ENCODE peak calls at places on chromosomes 3 and 15, in six cellular contexts. F is astrocyte, I is adrenal gland, C is MM.1S, B is GM12878, N is right atrium auricular region. U is an unnamed sample.

GRCh38 chr15:70701891-70702568 is 61.3 kb downstream of the UACA start:
- DNase-seq in F (peak; percentile 77), I (no peak), C (no peak), B (no peak), N (no peak), U (no peak)

GRCh38 chr3:72657666-72658065 is 190.6 kb downstream of the SHQ1 start:
- DNase-seq in F (no peak), I (no peak), C (no peak), B (peak; percentile 24), N (no peak), U (no peak)

GRCh38 chr15:49721091-49721490 is 100.2 kb downstream of the DTWD1 start:
- DNase-seq in F (no peak), I (no peak), C (no peak), B (no peak), N (no peak), U (no peak)

GRCh38 chr15:34233614-34234013 is 8.8 kb downstream of the EMC4 start:
- DNase-seq in F (no peak), I (no peak), C (no peak), B (no peak), N (no peak), U (no peak)

GRCh38 chr3:152335273-152335672 is 66.5 kb downstream of the MBNL1 start:
- DNase-seq in F (no peak), I (no peak), C (peak; percentile 46), B (no peak), N (no peak), U (no peak)

GRCh38 chr3:28347374-28348285 is 891 bp upstream of the ZCWPW2 start:
- DNase-seq in F (no peak), I (no peak), C (no peak), B (no peak), N (no peak), U (no peak)

GRCh38 chr3:99419111-99419510 is 219.3 kb upstream of the COL8A1 start:
- DNase-seq in F (peak; percentile 50), I (no peak), C (no peak), B (no peak), N (no peak), U (no peak)

GRCh38 chr3:111906667-111907066 is 47.6 kb downstream of the PHLDB2 start:
- DNase-seq in F (peak; percentile 79), I (no peak), C (no peak), B (no peak), N (no peak), U (no peak)

GRCh38 chr15:39216816-39217215 is 364.1 kb upstream of the THBS1 start:
- DNase-seq in F (no peak), I (no peak), C (no peak), B (no peak), N (no peak), U (no peak)

GRCh38 chr15:68586274-68586961 is 7.6 kb downstream of the CORO2B start:
- DNase-seq in F (peak; percentile 84), I (no peak), C (no peak), B (no peak), N (no peak), U (no peak)

GRCh38 chr15:71788646-71789579 is 21.4 kb upstream of the NR2E3 start:
- DNase-seq in F (no peak), I (peak; percentile 29), C (no peak), B (no peak), N (no peak), U (no peak)

GRCh38 chr15:71469393-71469792 is 341.0 kb upstream of the NR2E3 start:
- DNase-seq in F (no peak), I (peak; percentile 24), C (no peak), B (no peak), N (no peak), U (no peak)

GRCh38 chr3:20451170-20451569 is 265.2 kb upstream of the SGO1 start:
- DNase-seq in F (no peak), I (no peak), C (no peak), B (no peak), N (no peak), U (no peak)

GRCh38 chr15:51132384-51133139 is 37.9 kb upstream of the TNFAIP8L3 start:
- DNase-seq in F (peak; percentile 96), I (peak; percentile 74), C (no peak), B (no peak), N (peak; percentile 67), U (peak; percentile 40)

GRCh38 chr3:194314669-194315068 is 36.5 kb downstream of the CPN2 start:
- DNase-seq in F (no peak), I (no peak), C (no peak), B (no peak), N (no peak), U (peak; percentile 29)

GRCh38 chr3:53079147-53079546 is 33.3 kb upstream of the SFMBT1 start:
- DNase-seq in F (no peak), I (peak; percentile 9), C (no peak), B (no peak), N (no peak), U (no peak)

GRCh38 chr3:69406156-69406555 is 20.3 kb upstream of the FRMD4B start:
- DNase-seq in F (peak; percentile 35), I (no peak), C (no peak), B (no peak), N (peak; percentile 66), U (peak; percentile 54)

GRCh38 chr3:141321109-141321497 is 47.2 kb upstream of the ZBTB38 start:
- DNase-seq in F (peak; percentile 53), I (no peak), C (no peak), B (no peak), N (no peak), U (no peak)

DNA sequence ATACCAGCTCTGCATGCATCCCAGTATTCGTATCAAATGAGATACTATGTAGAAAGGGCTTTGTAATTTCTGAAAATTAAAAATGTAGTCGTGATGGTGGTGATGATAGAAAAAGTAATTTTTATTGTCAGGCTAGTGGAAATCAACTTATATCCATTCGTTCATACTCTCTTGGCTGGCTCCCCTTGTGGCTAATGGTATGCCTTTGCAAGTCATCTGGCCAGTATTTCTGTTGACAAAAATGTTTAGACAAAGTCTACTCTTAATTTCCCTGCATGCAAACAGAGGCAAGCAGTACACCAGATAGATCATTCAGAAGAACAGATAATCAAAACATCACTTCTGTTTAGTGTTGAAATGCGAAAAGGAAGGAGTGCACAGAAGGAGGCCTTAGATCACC is 49.6 kb upstream of the DUT start:
- DNase-seq in F (no peak), I (no peak), C (no peak), B (no peak), N (no peak), U (no peak)
- TF ChIP-seq CTCF in F (no peak), I (no peak), C (no peak), B (no peak), N (no peak), U (no peak)

GRCh38 chr15:89785064-89785770 is 9.1 kb downstream of the MESP2 start:
- DNase-seq in F (no peak), I (no peak), C (no peak), B (no peak), N (no peak), U (no peak)
- H3K4me1 ChIP-seq in F (peaks cover 18% of the 10 kb centered on the region), I (peaks cover 14% of the 10 kb centered on the region), C (peaks cover 21% of the 10 kb centered on the region), B (peaks cover 22% of the 10 kb centered on the region), N (no peaks in the 10 kb centered on the region), U (no peaks in the 10 kb centered on the region)

GRCh38 chr3:168094877-168095610 is 680 bp downstream of the GOLIM4 start:
- DNase-seq in F (peak; percentile 52), I (peak; percentile 79), C (peak; percentile 91), B (peak; percentile 30), N (peak; percentile 63), U (peak; percentile 82)
- TF ChIP-seq CTCF in F (peak; percentile 11), I (peak; percentile 43), C (peak; percentile 45), B (no peak), N (peak; percentile 16), U (peak; percentile 41)

GRCh38 chr3:50302095-50303037 is 1.0 kb downstream of the HYAL1 start:
- DNase-seq in F (no peak), I (no peak), C (no peak), B (no peak), N (no peak), U (peak; percentile 25)
- H3K4me1 ChIP-seq in F (peaks cover 17% of the 10 kb centered on the region), I (peaks cover 48% of the 10 kb centered on the region), C (peaks cover 12% of the 10 kb centered on the region), B (peaks cover 4% of the 10 kb centered on the region), N (peaks cover 50% of the 10 kb centered on the region), U (peaks cover 58% of the 10 kb centered on the region)

GRCh38 chr3:19250959-19251610 is 102.8 kb downstream of the KCNH8 start:
- DNase-seq in F (no peak), I (no peak), C (no peak), B (no peak), N (no peak), U (no peak)
- TF ChIP-seq CTCF in F (no peak), I (no peak), C (no peak), B (no peak), N (no peak), U (no peak)

GRCh38 chr3:171797873-171798272 is 12.4 kb downstream of the PLD1 start:
- DNase-seq in F (no peak), I (no peak), C (no peak), B (no peak), N (no peak), U (no peak)
- H3K4me1 ChIP-seq in F (peaks cover 30% of the 10 kb centered on the region), I (peaks cover 44% of the 10 kb centered on the region), C (peaks cover 8% of the 10 kb centered on the region), B (peaks cover 8% of the 10 kb centered on the region), N (peaks cover 23% of the 10 kb centered on the region), U (peaks cover 8% of the 10 kb centered on the region)

DNA sequence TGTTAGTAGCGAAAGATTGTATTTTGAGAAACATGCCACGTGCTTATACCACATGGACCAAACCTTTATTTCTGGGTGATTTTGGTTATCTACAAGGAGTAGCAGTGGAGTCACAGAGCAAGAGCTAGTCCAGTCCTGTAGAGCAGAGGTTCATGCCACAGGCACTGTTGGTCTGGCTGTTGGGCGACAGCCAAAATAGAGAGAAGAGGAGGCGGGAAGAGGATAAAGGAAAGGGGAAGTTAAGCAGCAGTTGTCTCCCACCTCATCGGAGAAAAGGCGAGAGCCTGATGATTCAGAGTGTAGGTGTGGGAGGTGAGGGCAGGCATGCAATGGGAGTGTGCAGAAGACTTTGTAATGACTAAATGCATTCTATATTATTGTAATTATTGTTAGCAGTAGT is 237.5 kb upstream of the ROPN1 start:
- DNase-seq in F (peak; percentile 44), I (no peak), C (no peak), B (no peak), N (no peak), U (no peak)
- TF ChIP-seq CTCF in F (no peak), I (no peak), C (no peak), B (no peak), N (no peak), U (no peak)

U was measured in heart left ventricle.